ENCODE peak calls at places on chromosomes 16 and 17, in seven cellular contexts. One of them, this sample, is unnamed.

GRCh38 chr16:2911580-2912329 is at the start of gene FLYWCH1:
- DNase-seq in tibial artery: peak; percentile 99
- DNase-seq in A549: peak; percentile 99
- DNase-seq in upper lobe of right lung: peak; percentile 100
- DNase-seq in cardiac muscle cell: peak; percentile 100
- DNase-seq in HFF-Myc: peak; percentile 89
- DNase-seq in psoas muscle: peak; percentile 98
- DNase-seq in this sample: peak; percentile 97

GRCh38 chr17:6327007-6327406 is 107.9 kb downstream of the AIPL1 start:
- DNase-seq in upper lobe of right lung: no peak
- DNase-seq in psoas muscle: peak; percentile 36
- DNase-seq in HFF-Myc: no peak
- DNase-seq in A549: no peak
- DNase-seq in tibial artery: no peak
- DNase-seq in cardiac muscle cell: no peak
- DNase-seq in this sample: no peak

GRCh38 chr17:68698761-68699160 is 97.6 kb upstream of the FAM20A start:
- DNase-seq in upper lobe of right lung: no peak
- DNase-seq in A549: no peak
- DNase-seq in tibial artery: no peak
- DNase-seq in cardiac muscle cell: no peak
- DNase-seq in HFF-Myc: no peak
- DNase-seq in psoas muscle: no peak
- DNase-seq in this sample: no peak

GRCh38 chr17:81867123-81867951 is 3.8 kb downstream of the ARHGDIA start:
- DNase-seq in cardiac muscle cell: peak; percentile 36
- DNase-seq in psoas muscle: no peak
- DNase-seq in upper lobe of right lung: no peak
- DNase-seq in tibial artery: no peak
- DNase-seq in HFF-Myc: no peak
- DNase-seq in A549: peak; percentile 83
- DNase-seq in this sample: no peak

GRCh38 chr17:68972119-68972704 is 17.0 kb upstream of the ABCA8 start:
- DNase-seq in cardiac muscle cell: peak; percentile 50
- DNase-seq in upper lobe of right lung: no peak
- DNase-seq in HFF-Myc: peak; percentile 20
- DNase-seq in psoas muscle: no peak
- DNase-seq in A549: peak; percentile 20
- DNase-seq in tibial artery: no peak
- DNase-seq in this sample: peak; percentile 30

GRCh38 chr17:59372138-59372751 is 40.8 kb downstream of the YPEL2 start:
- DNase-seq in upper lobe of right lung: no peak
- DNase-seq in cardiac muscle cell: peak; percentile 58
- DNase-seq in tibial artery: peak; percentile 84
- DNase-seq in psoas muscle: peak; percentile 41
- DNase-seq in HFF-Myc: peak; percentile 36
- DNase-seq in A549: no peak
- DNase-seq in this sample: peak; percentile 41

GRCh38 chr16:53433930-53434435 is 288 bp upstream of the RBL2 start:
- DNase-seq in A549: no peak
- DNase-seq in upper lobe of right lung: no peak
- DNase-seq in tibial artery: no peak
- DNase-seq in psoas muscle: no peak
- DNase-seq in HFF-Myc: no peak
- DNase-seq in cardiac muscle cell: no peak
- DNase-seq in this sample: no peak

GRCh38 chr16:23107117-23107516 is 42.1 kb downstream of the USP31 start:
- DNase-seq in HFF-Myc: no peak
- DNase-seq in cardiac muscle cell: no peak
- DNase-seq in tibial artery: no peak
- DNase-seq in A549: no peak
- DNase-seq in upper lobe of right lung: no peak
- DNase-seq in psoas muscle: no peak
- DNase-seq in this sample: no peak

GRCh38 chr16:72050769-72051464 is 3.4 kb upstream of the HP start:
- DNase-seq in psoas muscle: peak; percentile 37
- DNase-seq in HFF-Myc: no peak
- DNase-seq in cardiac muscle cell: no peak
- DNase-seq in upper lobe of right lung: no peak
- DNase-seq in A549: no peak
- DNase-seq in tibial artery: no peak
- DNase-seq in this sample: no peak

GRCh38 chr17:75636381-75637142 is 3.3 kb downstream of the SMIM5 start:
- DNase-seq in A549: no peak
- DNase-seq in HFF-Myc: no peak
- DNase-seq in psoas muscle: no peak
- DNase-seq in upper lobe of right lung: no peak
- DNase-seq in cardiac muscle cell: no peak
- DNase-seq in tibial artery: no peak
- DNase-seq in this sample: no peak

GRCh38 chr17:36460265-36460937 is 26.1 kb upstream of the ZNHIT3 start:
- DNase-seq in A549: no peak
- DNase-seq in upper lobe of right lung: no peak
- DNase-seq in cardiac muscle cell: no peak
- DNase-seq in HFF-Myc: no peak
- DNase-seq in tibial artery: no peak
- DNase-seq in psoas muscle: no peak
- DNase-seq in this sample: no peak

GRCh38 chr17:64599187-64599676 is 62.9 kb downstream of the SMURF2 start:
- DNase-seq in upper lobe of right lung: no peak
- DNase-seq in psoas muscle: no peak
- DNase-seq in A549: no peak
- DNase-seq in HFF-Myc: no peak
- DNase-seq in cardiac muscle cell: no peak
- DNase-seq in tibial artery: no peak
- DNase-seq in this sample: no peak

GRCh38 chr16:81624718-81625543 is 154.2 kb upstream of the PLCG2 start:
- DNase-seq in HFF-Myc: no peak
- DNase-seq in upper lobe of right lung: no peak
- DNase-seq in A549: no peak
- DNase-seq in tibial artery: no peak
- DNase-seq in cardiac muscle cell: no peak
- DNase-seq in psoas muscle: no peak
- DNase-seq in this sample: no peak

GRCh38 chr16:54191592-54191991 is 95.0 kb downstream of the IRX3 start:
- DNase-seq in HFF-Myc: no peak
- DNase-seq in upper lobe of right lung: no peak
- DNase-seq in psoas muscle: no peak
- DNase-seq in A549: no peak
- DNase-seq in tibial artery: no peak
- DNase-seq in cardiac muscle cell: no peak
- DNase-seq in this sample: no peak

GRCh38 chr17:37384560-37385160 is 8.9 kb downstream of the C17orf78 start:
- DNase-seq in HFF-Myc: no peak
- DNase-seq in cardiac muscle cell: no peak
- DNase-seq in upper lobe of right lung: no peak
- DNase-seq in A549: no peak
- DNase-seq in tibial artery: no peak
- DNase-seq in psoas muscle: no peak
- DNase-seq in this sample: no peak

GRCh38 chr16:28279006-28279405 is 13.3 kb upstream of the SBK1 start:
- DNase-seq in upper lobe of right lung: no peak
- DNase-seq in HFF-Myc: no peak
- DNase-seq in A549: no peak
- DNase-seq in cardiac muscle cell: no peak
- DNase-seq in psoas muscle: no peak
- DNase-seq in tibial artery: no peak
- DNase-seq in this sample: no peak

GRCh38 chr16:28283173-28283572 is 9.2 kb upstream of the SBK1 start:
- DNase-seq in tibial artery: no peak
- DNase-seq in A549: no peak
- DNase-seq in HFF-Myc: no peak
- DNase-seq in upper lobe of right lung: no peak
- DNase-seq in psoas muscle: no peak
- DNase-seq in cardiac muscle cell: no peak
- DNase-seq in this sample: no peak

GRCh38 chr16:28282045-28282444 is 10.3 kb upstream of the SBK1 start:
- DNase-seq in A549: no peak
- DNase-seq in HFF-Myc: no peak
- DNase-seq in upper lobe of right lung: no peak
- DNase-seq in psoas muscle: no peak
- DNase-seq in cardiac muscle cell: no peak
- DNase-seq in tibial artery: no peak
- DNase-seq in this sample: no peak

GRCh38 chr16:28283798-28284577 is 8.3 kb upstream of the SBK1 start:
- DNase-seq in upper lobe of right lung: no peak
- DNase-seq in psoas muscle: no peak
- DNase-seq in HFF-Myc: no peak
- DNase-seq in A549: no peak
- DNase-seq in cardiac muscle cell: no peak
- DNase-seq in tibial artery: no peak
- DNase-seq in this sample: no peak

GRCh38 chr16:28280881-28281836 is 11.2 kb upstream of the SBK1 start:
- DNase-seq in tibial artery: no peak
- DNase-seq in cardiac muscle cell: no peak
- DNase-seq in upper lobe of right lung: no peak
- DNase-seq in A549: peak; percentile 34
- DNase-seq in HFF-Myc: no peak
- DNase-seq in psoas muscle: no peak
- DNase-seq in this sample: no peak
- TF ChIP-seq CTCF in tibial artery: no peak
- TF ChIP-seq CTCF in cardiac muscle cell: no peak
- TF ChIP-seq CTCF in upper lobe of right lung: no peak
- TF ChIP-seq CTCF in A549: no peak
- TF ChIP-seq CTCF in HFF-Myc: no peak
- TF ChIP-seq CTCF in psoas muscle: no peak
- TF ChIP-seq CTCF in this sample: no peak

GRCh38 chr16:67361038-67361437 is 32.3 kb downstream of the TPPP3 start:
- DNase-seq in upper lobe of right lung: no peak
- DNase-seq in A549: no peak
- DNase-seq in HFF-Myc: no peak
- DNase-seq in psoas muscle: no peak
- DNase-seq in cardiac muscle cell: no peak
- DNase-seq in tibial artery: no peak
- DNase-seq in this sample: no peak

GRCh38 chr16:67356372-67356771 is 29.8 kb downstream of the LRRC36 start:
- DNase-seq in cardiac muscle cell: no peak
- DNase-seq in upper lobe of right lung: no peak
- DNase-seq in psoas muscle: no peak
- DNase-seq in tibial artery: no peak
- DNase-seq in A549: no peak
- DNase-seq in HFF-Myc: no peak
- DNase-seq in this sample: no peak

DNA sequence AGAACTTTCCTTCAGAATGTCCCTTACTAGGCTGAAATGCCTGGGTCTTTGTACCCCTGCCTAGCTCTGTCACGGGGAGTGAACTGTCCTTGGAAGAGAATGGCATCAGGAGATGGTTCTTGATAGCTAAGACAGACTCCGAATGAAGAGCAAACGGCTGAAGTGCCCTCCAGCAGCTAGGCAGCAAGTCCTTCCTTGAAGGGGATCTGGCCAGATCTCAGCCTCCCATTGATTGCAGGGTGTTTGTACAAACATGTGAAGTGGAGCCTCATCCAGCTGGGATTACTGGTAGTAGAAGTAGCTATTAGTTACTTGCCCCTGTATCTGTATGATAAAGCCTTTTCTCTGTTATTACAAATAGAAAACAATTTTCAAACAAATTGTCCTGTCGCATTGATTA is 30.9 kb downstream of the LRRC36 start:
- DNase-seq in upper lobe of right lung: no peak
- DNase-seq in A549: no peak
- DNase-seq in psoas muscle: no peak
- DNase-seq in cardiac muscle cell: no peak
- DNase-seq in tibial artery: no peak
- DNase-seq in HFF-Myc: no peak
- DNase-seq in this sample: no peak
- TF ChIP-seq CTCF in upper lobe of right lung: no peak
- TF ChIP-seq CTCF in A549: no peak
- TF ChIP-seq CTCF in psoas muscle: no peak
- TF ChIP-seq CTCF in cardiac muscle cell: no peak
- TF ChIP-seq CTCF in tibial artery: no peak
- TF ChIP-seq CTCF in HFF-Myc: no peak
- TF ChIP-seq CTCF in this sample: no peak

GRCh38 chr17:42018988-42019387 is 902 bp upstream of the NKIRAS2 start:
- DNase-seq in A549: no peak
- DNase-seq in upper lobe of right lung: no peak
- DNase-seq in tibial artery: no peak
- DNase-seq in HFF-Myc: no peak
- DNase-seq in cardiac muscle cell: no peak
- DNase-seq in psoas muscle: no peak
- DNase-seq in this sample: no peak

GRCh38 chr17:42017866-42018200 is 594 bp upstream of the DNAJC7 start:
- DNase-seq in tibial artery: peak; percentile 63
- DNase-seq in HFF-Myc: no peak
- DNase-seq in A549: no peak
- DNase-seq in upper lobe of right lung: no peak
- DNase-seq in cardiac muscle cell: no peak
- DNase-seq in psoas muscle: no peak
- DNase-seq in this sample: peak; percentile 51

GRCh38 chr17:42018339-42018738 is 1.1 kb upstream of the DNAJC7 start:
- DNase-seq in upper lobe of right lung: no peak
- DNase-seq in HFF-Myc: no peak
- DNase-seq in A549: no peak
- DNase-seq in cardiac muscle cell: no peak
- DNase-seq in tibial artery: peak; percentile 9
- DNase-seq in psoas muscle: no peak
- DNase-seq in this sample: no peak

GRCh38 chr17:42016952-42017865 is at the start of gene DNAJC7:
- DNase-seq in cardiac muscle cell: peak; percentile 96
- DNase-seq in tibial artery: peak; percentile 94
- DNase-seq in A549: peak; percentile 96
- DNase-seq in psoas muscle: peak; percentile 92
- DNase-seq in upper lobe of right lung: peak; percentile 96
- DNase-seq in HFF-Myc: peak; percentile 67
- DNase-seq in this sample: peak; percentile 96

GRCh38 chr17:42019509-42020404 is at the start of gene NKIRAS2:
- DNase-seq in cardiac muscle cell: peak; percentile 93
- DNase-seq in tibial artery: peak; percentile 97
- DNase-seq in psoas muscle: peak; percentile 94
- DNase-seq in HFF-Myc: peak; percentile 27
- DNase-seq in upper lobe of right lung: peak; percentile 98
- DNase-seq in A549: peak; percentile 94
- DNase-seq in this sample: peak; percentile 96
- TF ChIP-seq CTCF in cardiac muscle cell: peak; percentile 85
- TF ChIP-seq CTCF in tibial artery: peak; percentile 93
- TF ChIP-seq CTCF in psoas muscle: peak; percentile 93
- TF ChIP-seq CTCF in HFF-Myc: peak; percentile 82
- TF ChIP-seq CTCF in upper lobe of right lung: peak; percentile 95
- TF ChIP-seq CTCF in A549: peak; percentile 86
- TF ChIP-seq CTCF in this sample: peak; percentile 95

DNA sequence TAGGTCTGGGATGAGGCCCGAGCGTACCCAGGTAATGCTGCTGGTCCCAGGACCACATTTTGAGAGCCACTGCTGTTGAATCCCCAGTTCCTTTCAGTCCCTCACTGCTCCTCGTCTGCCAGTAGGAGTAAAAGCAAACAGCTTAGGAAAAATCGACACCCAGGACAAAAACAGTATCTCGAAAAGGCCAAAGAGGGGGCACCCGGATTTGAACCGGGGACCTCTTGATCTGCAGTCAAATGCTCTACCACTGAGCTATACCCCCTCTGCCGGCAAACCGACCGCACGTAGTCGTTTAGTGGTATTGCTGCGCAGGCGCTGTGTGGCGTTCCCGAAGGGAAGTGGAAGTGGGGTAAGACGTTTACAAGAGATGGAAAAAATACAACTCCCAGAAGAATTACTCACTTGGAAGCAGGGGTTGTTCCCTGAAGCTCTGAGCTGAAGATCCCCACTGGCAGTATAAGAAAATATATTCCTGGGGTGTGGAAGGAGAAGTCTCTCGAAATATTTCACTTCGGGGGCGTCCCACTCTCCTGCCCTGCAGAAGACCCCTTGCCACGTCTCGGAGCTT is 2.2 kb upstream of the PLXDC1 start:
- DNase-seq in tibial artery: peak; percentile 96
- DNase-seq in upper lobe of right lung: peak; percentile 94
- DNase-seq in cardiac muscle cell: peak; percentile 80
- DNase-seq in HFF-Myc: peak; percentile 65
- DNase-seq in A549: peak; percentile 90
- DNase-seq in psoas muscle: peak; percentile 85
- DNase-seq in this sample: peak; percentile 76
- TF ChIP-seq CTCF in tibial artery: peak; percentile 41
- TF ChIP-seq CTCF in upper lobe of right lung: no peak
- TF ChIP-seq CTCF in cardiac muscle cell: peak; percentile 17
- TF ChIP-seq CTCF in HFF-Myc: peak; percentile 17
- TF ChIP-seq CTCF in A549: no peak
- TF ChIP-seq CTCF in psoas muscle: peak; percentile 5
- TF ChIP-seq CTCF in this sample: no peak

This sample was measured in GM13976.